ENCODE peak calls at places on chromosomes 11 and 22, in seven cellular contexts. B is epithelial cell of esophagus, J is NCI-H226, E is EH, D is fibroblast of the conjunctiva, O is aorta, Q is mucosa of gallbladder. M is an unnamed sample.

GRCh38 chr11:74154621-74155281 is 16.1 kb downstream of the C2CD3 start:
- DNase-seq in B (no peak), J (peak), E (peak), D (no peak), O (no peak), Q (no peak), M (no peak)

GRCh38 chr11:130480166-130480565 is 31.7 kb downstream of the ADAMTS15 start:
- DNase-seq in B (no peak), J (peak), E (peak), D (no peak), O (no peak), Q (no peak), M (no peak)

GRCh38 chr11:130208241-130209127 is 48.9 kb downstream of the ST14 start:
- DNase-seq in B (no peak), J (no peak), E (no peak), D (no peak), O (no peak), Q (no peak), M (peak)

GRCh38 chr11:103842795-103843194 is 193.6 kb upstream of the DDI1 start:
- DNase-seq in B (no peak), J (no peak), E (peak), D (peak), O (no peak), Q (no peak), M (no peak)

GRCh38 chr22:20721409-20722218 is 52.3 kb upstream of the SERPIND1 start:
- DNase-seq in B (no peak), J (no peak), E (no peak), D (no peak), O (peak), Q (no peak), M (no peak)

GRCh38 chr11:27183672-27184457 is 143.2 kb downstream of the BBOX1 start:
- DNase-seq in B (peak), J (peak), E (peak), D (peak), O (no peak), Q (peak), M (peak)

GRCh38 chr22:17772249-17772962 is 1.9 kb downstream of the BID start:
- DNase-seq in B (peak), J (peak), E (peak), D (no peak), O (no peak), Q (no peak), M (no peak)

GRCh38 chr11:67371549-67372231 is 1.7 kb downstream of the CLCF1 start:
- DNase-seq in B (peak), J (peak), E (peak), D (no peak), O (no peak), Q (no peak), M (no peak)

GRCh38 chr22:46072030-46072881 is 78.1 kb upstream of the PPARA start:
- DNase-seq in B (peak), J (no peak), E (peak), D (no peak), O (peak), Q (peak), M (peak)

M was measured in transverse colon.